ENCODE peak calls at places on chromosome 14, in five cellular contexts. R is ovary, U is tibial nerve, C is upper lobe of left lung, V is transverse colon. Y is an unnamed sample.

GRCh38 chr14:104082807-104083206 is 2.7 kb upstream of the ASPG start:
- DNase-seq in C (peak; percentile 58), U (no peak), R (peak; percentile 14), V (peak; percentile 86), Y (no peak)

GRCh38 chr14:101009531-101009930 is 106.0 kb upstream of the RTL1 start:
- DNase-seq in C (no peak), U (no peak), R (peak; percentile 6), V (no peak), Y (peak; percentile 38)

GRCh38 chr14:91332448-91333059 is 85.1 kb downstream of the CCDC88C start:
- DNase-seq in V (peak; percentile 62), U (no peak), R (no peak), C (no peak), Y (no peak)

GRCh38 chr14:99707921-99708320 is 23.8 kb downstream of the CYP46A1 start:
- DNase-seq in C (no peak), U (no peak), V (no peak), R (no peak), Y (no peak)

GRCh38 chr14:104957146-104958113 is 20.7 kb downstream of the AHNAK2 start:
- DNase-seq in R (no peak), C (no peak), V (no peak), U (no peak), Y (no peak)

GRCh38 chr14:21093769-21094681 is 4.4 kb downstream of the ZNF219 start:
- DNase-seq in U (no peak), R (no peak), V (no peak), C (no peak), Y (no peak)

GRCh38 chr14:59688224-59689170 is 111.9 kb upstream of the CCDC175 start:
- DNase-seq in R (no peak), V (peak; percentile 58), U (no peak), C (no peak), Y (no peak)

GRCh38 chr14:104868060-104868740 is 3.1 kb downstream of the CEP170B start:
- DNase-seq in R (no peak), U (no peak), V (no peak), C (no peak), Y (peak; percentile 59)

GRCh38 chr14:52951730-52952481 is 1.1 kb upstream of the FERMT2 start:
- DNase-seq in V (peak; percentile 18), R (peak; percentile 23), U (no peak), C (peak; percentile 49), Y (peak; percentile 84)

GRCh38 chr14:27427796-27428195 is 830.0 kb upstream of the NOVA1 start:
- DNase-seq in U (no peak), R (no peak), V (no peak), C (no peak), Y (no peak)

GRCh38 chr14:57408037-57408436 is 17.7 kb downstream of the NAA30 start:
- DNase-seq in R (no peak), U (no peak), V (no peak), C (no peak), Y (no peak)

GRCh38 chr14:101008196-101008595 is 104.7 kb upstream of the RTL1 start:
- DNase-seq in U (no peak), C (no peak), V (no peak), R (peak; percentile 4), Y (no peak)

GRCh38 chr14:67784244-67784823 is 32.1 kb downstream of the ZFYVE26 start:
- DNase-seq in R (no peak), V (no peak), C (no peak), U (no peak), Y (no peak)

GRCh38 chr14:99751539-99752485 is 41.4 kb upstream of the EML1 start:
- DNase-seq in C (no peak), U (no peak), R (no peak), V (no peak), Y (no peak)

GRCh38 chr14:61537567-61538463 is 157.5 kb upstream of the HIF1A start:
- DNase-seq in R (no peak), C (peak; percentile 92), V (peak; percentile 82), U (no peak), Y (no peak)

GRCh38 chr14:96587823-96588385 is 85.7 kb downstream of the PAPOLA start:
- DNase-seq in U (no peak), V (no peak), R (no peak), C (no peak), Y (peak; percentile 26)

GRCh38 chr14:66595394-66595793 is 87.4 kb downstream of the GPHN start:
- DNase-seq in C (no peak), U (no peak), V (no peak), R (no peak), Y (peak; percentile 36)

GRCh38 chr14:61643546-61643945 is 51.8 kb upstream of the HIF1A start:
- DNase-seq in C (no peak), R (no peak), V (no peak), U (no peak), Y (no peak)

GRCh38 chr14:101604935-101605767 is 43.9 kb downstream of the DIO3 start:
- DNase-seq in R (no peak), V (peak; percentile 1), U (no peak), C (no peak), Y (no peak)

GRCh38 chr14:69880051-69880487 is 853 bp downstream of the SMOC1 start:
- DNase-seq in V (no peak), C (no peak), R (no peak), U (no peak), Y (no peak)

GRCh38 chr14:69878251-69878650 is 965 bp upstream of the SMOC1 start:
- DNase-seq in U (no peak), V (no peak), C (no peak), R (no peak), Y (no peak)

GRCh38 chr14:69877492-69877891 is 1.7 kb upstream of the SMOC1 start:
- DNase-seq in V (no peak), R (no peak), C (no peak), U (no peak), Y (no peak)

GRCh38 chr14:69880851-69881250 is 1.6 kb downstream of the SMOC1 start:
- DNase-seq in R (no peak), V (no peak), C (no peak), U (no peak), Y (no peak)

DNA sequence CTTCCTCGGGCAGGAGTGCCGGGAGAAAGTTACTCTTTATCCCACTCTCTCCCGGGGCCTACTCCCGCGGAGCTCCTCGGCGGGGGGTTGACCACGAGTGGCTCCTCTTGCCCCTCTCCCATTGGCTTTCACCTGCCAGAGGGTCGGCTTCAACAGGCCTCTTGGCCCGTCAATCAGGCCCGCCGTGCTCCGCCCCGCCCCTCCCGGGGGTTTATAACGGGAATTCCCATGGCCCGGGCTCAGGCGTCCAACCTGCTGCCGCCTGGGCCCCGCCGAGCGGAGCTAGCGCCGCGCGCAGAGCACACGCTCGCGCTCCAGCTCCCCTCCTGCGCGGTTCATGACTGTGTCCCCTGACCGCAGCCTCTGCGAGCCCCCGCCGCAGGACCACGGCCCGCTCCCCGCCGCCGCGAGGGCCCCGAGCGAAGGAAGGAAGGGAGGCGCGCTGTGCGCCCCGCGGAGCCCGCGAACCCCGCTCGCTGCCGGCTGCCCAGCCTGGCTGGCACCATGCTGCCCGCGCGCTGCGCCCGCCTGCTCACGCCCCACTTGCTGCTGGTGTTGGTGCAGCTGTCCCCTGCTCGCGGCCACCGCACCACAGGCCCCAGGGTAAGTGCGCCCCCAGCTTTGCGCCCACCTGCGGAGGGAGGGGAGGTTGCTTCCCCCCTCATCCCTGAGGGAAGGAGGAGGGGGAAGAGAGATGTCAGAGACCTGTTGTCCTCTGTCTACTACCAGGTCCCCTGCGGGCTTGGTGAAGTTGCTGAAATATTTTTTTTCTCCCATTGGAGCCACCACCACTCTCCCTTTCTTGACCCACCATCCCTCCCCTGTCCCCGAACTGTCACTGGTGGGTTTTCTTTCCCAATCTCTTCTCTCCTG is at the start of gene SMOC1:
- DNase-seq in U (no peak), R (no peak), V (peak; percentile 65), C (no peak), Y (no peak)
- TF ChIP-seq POLR2A in U (no peak), R (no peak), V (no peak), C (no peak), Y (no peak)

DNA sequence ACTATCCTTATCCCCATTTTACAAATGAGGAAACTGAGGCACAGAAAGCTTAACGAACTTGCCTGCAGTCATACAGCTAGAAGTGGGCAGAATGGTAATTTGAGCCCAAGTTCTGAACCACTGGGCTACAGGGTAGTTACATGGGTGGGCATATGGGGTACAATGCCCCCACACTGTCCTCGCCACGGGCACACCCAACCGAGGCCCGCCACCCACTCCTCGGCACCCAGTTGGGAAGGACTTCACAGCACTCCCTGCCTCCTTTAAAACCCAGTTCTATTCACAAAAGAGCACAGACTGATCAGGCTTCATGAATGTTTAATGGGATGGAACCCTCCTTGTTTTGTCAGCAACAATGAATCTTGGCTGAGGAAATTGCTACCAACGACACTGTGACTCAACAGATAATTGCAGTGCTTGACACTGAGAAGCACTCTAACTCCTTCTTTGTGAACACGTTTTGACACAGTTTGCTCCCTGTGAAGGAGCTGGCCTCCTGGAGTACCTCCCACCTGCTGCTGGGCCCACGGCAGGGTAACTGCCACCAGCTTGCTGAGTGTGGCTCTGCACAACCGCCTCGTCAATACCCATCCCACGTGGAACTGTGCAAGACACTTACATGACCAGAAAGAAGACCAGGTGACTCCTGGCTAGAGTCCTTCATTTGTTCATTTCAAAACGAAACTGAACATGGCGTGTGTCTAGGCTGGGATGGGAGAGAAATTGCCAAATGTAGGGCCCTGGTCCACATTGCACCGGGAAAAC is 63.5 kb downstream of the CLMN start:
- DNase-seq in C (no peak), R (no peak), U (no peak), V (no peak), Y (no peak)
- TF ChIP-seq EP300 in C (no peak), R (no peak), U (no peak), V (no peak), Y (no peak)

GRCh38 chr14:74360163-74360562 is 11.9 kb downstream of the VRTN start:
- DNase-seq in C (no peak), U (no peak), R (no peak), V (no peak), Y (no peak)
- TF ChIP-seq POLR2A in C (no peak), U (no peak), R (no peak), V (no peak), Y (no peak)

GRCh38 chr14:23617539-23617938 is 18.6 kb upstream of the DHRS2 start:
- DNase-seq in C (no peak), U (no peak), R (no peak), V (no peak), Y (no peak)

GRCh38 chr14:23620177-23620702 is 15.9 kb upstream of the DHRS2 start:
- DNase-seq in V (no peak), R (no peak), U (no peak), C (no peak), Y (no peak)

GRCh38 chr14:23621932-23622495 is 14.2 kb upstream of the DHRS2 start:
- DNase-seq in U (no peak), C (no peak), V (no peak), R (no peak), Y (no peak)

GRCh38 chr14:23621204-23621931 is 14.8 kb upstream of the DHRS2 start:
- DNase-seq in R (no peak), U (no peak), C (no peak), V (no peak), Y (no peak)

DNA sequence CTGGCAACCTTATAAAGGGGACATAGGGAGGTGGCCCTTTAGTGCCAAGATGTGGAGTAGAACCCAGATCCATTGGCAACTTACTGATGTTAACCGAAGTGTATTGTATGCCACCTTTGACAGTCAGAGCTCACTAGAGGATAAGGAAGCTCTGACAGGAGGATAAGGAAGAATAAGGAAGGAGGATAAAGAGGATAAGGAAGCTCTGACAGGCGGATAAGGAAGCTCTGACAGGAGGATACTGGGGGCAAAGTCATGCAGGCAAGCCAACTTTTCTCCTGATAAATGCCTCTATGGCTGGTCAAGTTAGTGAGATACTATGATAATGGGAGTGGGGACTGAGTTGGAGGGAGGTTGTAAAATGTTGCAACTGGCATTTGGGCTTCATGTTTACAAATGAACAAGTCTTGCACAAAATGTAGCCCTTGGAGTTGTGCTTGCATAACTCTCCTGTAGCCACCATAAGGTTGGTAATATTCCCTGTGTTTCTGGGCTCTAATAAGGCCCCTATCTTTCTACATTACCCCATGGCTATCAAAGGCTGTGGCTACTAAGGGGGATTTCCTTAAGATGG is 17.7 kb upstream of the DHRS2 start:
- DNase-seq in V (no peak), R (no peak), U (no peak), C (no peak), Y (no peak)
- TF ChIP-seq EP300 in V (no peak), R (no peak), U (no peak), C (no peak), Y (no peak)

Y was measured in sigmoid colon.